ENCODE peak calls at places on chromosomes 2 and 18, in ten cellular contexts. E, W, J, A, Z, P, L, Y, M and I are unnamed samples.

GRCh38 chr18:68714707-68715496 is at the start of gene TMX3:
- DNase-seq in E (peak; percentile 84), W (peak; percentile 87), J (peak; percentile 95), A (peak; percentile 78), Z (peak; percentile 81), P (peak; percentile 98), L (peak; percentile 90), Y (peak; percentile 90), M (peak; percentile 82), I (peak; percentile 98)

GRCh38 chr18:69885841-69886531 is 61.7 kb downstream of the CD226 start:
- DNase-seq in E (no peak), W (no peak), J (no peak), A (no peak), Z (no peak), P (no peak), L (no peak), Y (no peak), M (no peak), I (no peak)

GRCh38 chr18:3261035-3261392 is 919 bp upstream of the MYL12B start:
- DNase-seq in E (no peak), W (no peak), J (no peak), A (no peak), Z (no peak), P (no peak), L (no peak), Y (no peak), M (no peak), I (peak; percentile 41)

GRCh38 chr2:57218206-57218605 is 828.4 kb upstream of the VRK2 start:
- DNase-seq in E (no peak), W (no peak), J (no peak), A (no peak), Z (no peak), P (no peak), L (no peak), Y (no peak), M (no peak), I (no peak)

GRCh38 chr2:8684421-8684884 is 2.6 kb downstream of the ID2 start:
- DNase-seq in E (no peak), W (peak; percentile 59), J (no peak), A (no peak), Z (no peak), P (peak; percentile 54), L (peak; percentile 45), Y (peak; percentile 44), M (no peak), I (no peak)

GRCh38 chr2:69915050-69915945 is at the start of gene MXD1:
- DNase-seq in E (peak; percentile 86), W (no peak), J (no peak), A (no peak), Z (peak; percentile 9), P (peak; percentile 57), L (no peak), Y (no peak), M (no peak), I (peak; percentile 38)

GRCh38 chr2:206201075-206201848 is 41.6 kb downstream of the EEF1B2 start:
- DNase-seq in E (no peak), W (no peak), J (no peak), A (no peak), Z (no peak), P (no peak), L (no peak), Y (no peak), M (no peak), I (no peak)

GRCh38 chr2:112869258-112869842 is 32.8 kb upstream of the IL1B start:
- DNase-seq in E (no peak), W (peak; percentile 94), J (peak; percentile 96), A (no peak), Z (peak; percentile 82), P (no peak), L (peak; percentile 20), Y (no peak), M (peak; percentile 60), I (peak; percentile 93)

GRCh38 chr2:233456934-233457333 is 102.6 kb downstream of the DGKD start:
- DNase-seq in E (no peak), W (no peak), J (no peak), A (no peak), Z (no peak), P (no peak), L (no peak), Y (no peak), M (no peak), I (no peak)

GRCh38 chr2:28297531-28297930 is 95.1 kb upstream of the FOSL2 start:
- DNase-seq in E (no peak), W (no peak), J (no peak), A (no peak), Z (no peak), P (no peak), L (no peak), Y (no peak), M (no peak), I (no peak)

GRCh38 chr18:67525328-67526110 is 9.0 kb upstream of the DSEL start:
- DNase-seq in E (no peak), W (peak; percentile 99), J (no peak), A (no peak), Z (peak; percentile 96), P (peak; percentile 28), L (peak; percentile 97), Y (peak; percentile 39), M (peak; percentile 90), I (peak; percentile 98)

GRCh38 chr2:2859732-2860131 is 517.9 kb downstream of the EIPR1 start:
- DNase-seq in E (no peak), W (no peak), J (no peak), A (no peak), Z (no peak), P (no peak), L (no peak), Y (no peak), M (no peak), I (no peak)

GRCh38 chr2:232022733-232023132 is 61.2 kb downstream of the DIS3L2 start:
- DNase-seq in E (no peak), W (no peak), J (no peak), A (no peak), Z (no peak), P (no peak), L (no peak), Y (no peak), M (no peak), I (peak; percentile 18)

GRCh38 chr2:232592687-232593407 is 40.6 kb upstream of the EFHD1 start:
- DNase-seq in E (no peak), W (peak; percentile 100), J (no peak), A (no peak), Z (peak; percentile 96), P (no peak), L (peak; percentile 91), Y (no peak), M (peak; percentile 54), I (peak; percentile 63)

GRCh38 chr2:60213865-60214657 is 339.4 kb downstream of the BCL11A start:
- DNase-seq in E (no peak), W (no peak), J (no peak), A (no peak), Z (no peak), P (peak; percentile 56), L (no peak), Y (no peak), M (no peak), I (no peak)

GRCh38 chr2:168717790-168718502 is 84.5 kb upstream of the NOSTRIN start:
- DNase-seq in E (no peak), W (no peak), J (no peak), A (no peak), Z (no peak), P (no peak), L (peak; percentile 53), Y (no peak), M (no peak), I (no peak)

GRCh38 chr2:216315817-216316603 is 56.3 kb downstream of the MARCHF4 start:
- DNase-seq in E (no peak), W (peak; percentile 73), J (no peak), A (no peak), Z (peak; percentile 80), P (peak; percentile 84), L (peak; percentile 33), Y (peak; percentile 71), M (no peak), I (peak; percentile 82)

GRCh38 chr2:11212645-11213044 is 57.4 kb downstream of the SLC66A3 start:
- DNase-seq in E (no peak), W (no peak), J (no peak), A (no peak), Z (no peak), P (no peak), L (peak; percentile 10), Y (no peak), M (no peak), I (no peak)

GRCh38 chr2:15243762-15244161 is 317.4 kb downstream of the NBAS start:
- DNase-seq in E (no peak), W (no peak), J (peak; percentile 36), A (no peak), Z (peak; percentile 18), P (no peak), L (peak; percentile 65), Y (no peak), M (no peak), I (peak; percentile 47)

GRCh38 chr2:42045956-42046748 is 1.7 kb upstream of the PKDCC start:
- DNase-seq in E (no peak), W (no peak), J (no peak), A (no peak), Z (no peak), P (peak; percentile 63), L (peak; percentile 57), Y (no peak), M (no peak), I (peak; percentile 42)

GRCh38 chr2:135456431-135456830 is 74.6 kb downstream of the ZRANB3 start:
- DNase-seq in E (no peak), W (peak; percentile 3), J (no peak), A (no peak), Z (no peak), P (no peak), L (no peak), Y (no peak), M (no peak), I (no peak)

GRCh38 chr2:196170202-196170680 is 1.1 kb downstream of the STK17B start:
- DNase-seq in E (no peak), W (peak; percentile 61), J (peak; percentile 50), A (no peak), Z (no peak), P (peak; percentile 45), L (peak; percentile 69), Y (no peak), M (no peak), I (peak; percentile 46)

GRCh38 chr2:97870396-97870843 is 125.3 kb downstream of the TMEM131 start:
- DNase-seq in E (no peak), W (peak; percentile 83), J (no peak), A (no peak), Z (peak; percentile 97), P (no peak), L (peak; percentile 75), Y (no peak), M (peak; percentile 83), I (peak; percentile 93)

GRCh38 chr2:234881413-234882241 is 70.2 kb upstream of the SH3BP4 start:
- DNase-seq in E (no peak), W (peak; percentile 81), J (no peak), A (no peak), Z (peak; percentile 60), P (peak; percentile 73), L (peak; percentile 96), Y (peak; percentile 31), M (no peak), I (peak; percentile 77)

GRCh38 chr2:30666307-30666874 is 140.9 kb downstream of the CAPN13 start:
- DNase-seq in E (no peak), W (peak; percentile 99), J (no peak), A (peak; percentile 3), Z (peak; percentile 99), P (no peak), L (peak; percentile 92), Y (no peak), M (peak; percentile 53), I (peak; percentile 98)